ENCODE peak calls at places on chromosomes 7 and 10, in nine cellular contexts. I is OCI-LY7, V is progenitor cell of endocrine pancreas, N is left ventricle myocardium inferior, H is AG09309, Q is GM20000, L is H9, Y is cardiac muscle cell, J is hypothalamus. R is an unnamed sample.

GRCh38 chr10:121481222-121481621 is 117.0 kb downstream of the FGFR2 start:
- DNase-seq in I (no peak), V (no peak), N (no peak), H (no peak), Q (no peak), L (no peak), Y (peak; percentile 53), J (no peak), R (no peak)

GRCh38 chr7:129959480-129960332 is 6.9 kb upstream of the UBE2H start:
- DNase-seq in I (no peak), V (no peak), N (no peak), H (no peak), Q (no peak), L (no peak), Y (peak; percentile 40), J (no peak), R (no peak)

GRCh38 chr10:102352066-102352715 is 43.3 kb upstream of the NFKB2 start:
- DNase-seq in I (peak; percentile 63), V (peak; percentile 64), N (peak; percentile 24), H (no peak), Q (peak; percentile 72), L (peak; percentile 55), Y (peak; percentile 74), J (peak; percentile 11), R (peak; percentile 59)

GRCh38 chr10:110076559-110077318 is 69.0 kb downstream of the ADD3 start:
- DNase-seq in I (peak; percentile 69), V (no peak), N (no peak), H (peak; percentile 94), Q (peak; percentile 10), L (no peak), Y (peak; percentile 99), J (no peak), R (peak; percentile 41)

GRCh38 chr7:55573526-55573925 is 1.2 kb upstream of the VOPP1 start:
- DNase-seq in I (no peak), V (no peak), N (no peak), H (no peak), Q (no peak), L (no peak), Y (peak; percentile 10), J (no peak), R (no peak)

GRCh38 chr10:124708922-124709520 is 35.2 kb downstream of the FAM53B start:
- DNase-seq in I (no peak), V (no peak), N (no peak), H (no peak), Q (no peak), L (no peak), Y (no peak), J (no peak), R (peak; percentile 67)

GRCh38 chr10:47095848-47096612 is 184.8 kb downstream of the PTPN20 start:
- DNase-seq in I (no peak), V (no peak), N (no peak), H (no peak), Q (no peak), L (no peak), Y (no peak), J (no peak), R (no peak)

GRCh38 chr7:79091661-79092060 is 361.8 kb downstream of the MAGI2 start:
- DNase-seq in I (no peak), V (no peak), N (no peak), H (peak; percentile 78), Q (no peak), L (no peak), Y (peak; percentile 40), J (no peak), R (no peak)

GRCh38 chr7:115216652-115217051 is 294.8 kb downstream of the MDFIC start:
- DNase-seq in I (no peak), V (no peak), N (no peak), H (no peak), Q (no peak), L (no peak), Y (no peak), J (no peak), R (no peak)

GRCh38 chr7:71735961-71736556 is 604.1 kb downstream of the GALNT17 start:
- DNase-seq in I (peak; percentile 59), V (peak; percentile 62), N (no peak), H (peak; percentile 28), Q (peak; percentile 66), L (peak; percentile 80), Y (peak; percentile 71), J (peak; percentile 6), R (peak; percentile 84)

R was measured in Ammon's horn.